ENCODE peak calls at places on chromosomes 2 and 18, in four cellular contexts. Z, C, G and P are unnamed samples.

GRCh38 chr2:125168442-125168841 is 1143.4 kb downstream of the CNTNAP5 start:
- DNase-seq in Z (no peak), C (no peak), G (no peak), P (no peak)

GRCh38 chr2:12009323-12009905 is 263.0 kb downstream of the LPIN1 start:
- DNase-seq in Z (no peak), C (no peak), G (no peak), P (no peak)

GRCh38 chr2:106644623-106645022 is 157.5 kb downstream of the CD8B2 start:
- DNase-seq in Z (no peak), C (no peak), G (no peak), P (no peak)

GRCh38 chr2:217539126-217539525 is 463.7 kb downstream of the TNS1 start:
- DNase-seq in Z (no peak), C (no peak), G (no peak), P (no peak)

GRCh38 chr2:205776139-205776538 is 93.8 kb downstream of the NRP2 start:
- DNase-seq in Z (peak; percentile 6), C (peak; percentile 80), G (no peak), P (peak; percentile 32)

GRCh38 chr2:102005989-102006885 is 14.5 kb downstream of the IL1R2 start:
- DNase-seq in Z (no peak), C (no peak), G (no peak), P (peak; percentile 63)

GRCh38 chr2:71926098-71926466 is 221.6 kb downstream of the CYP26B1 start:
- DNase-seq in Z (no peak), C (no peak), G (no peak), P (no peak)

GRCh38 chr2:60531638-60532216 is 21.7 kb downstream of the BCL11A start:
- DNase-seq in Z (no peak), C (no peak), G (no peak), P (no peak)

GRCh38 chr18:55195863-55196262 is 236.6 kb upstream of the CCDC68 start:
- DNase-seq in Z (no peak), C (no peak), G (no peak), P (no peak)

GRCh38 chr2:239312081-239312501 is 88.7 kb downstream of the HDAC4 start:
- DNase-seq in Z (no peak), C (peak; percentile 53), G (no peak), P (no peak)

GRCh38 chr2:73888388-73888787 is 4.4 kb upstream of the ACTG2 start:
- DNase-seq in Z (no peak), C (no peak), G (no peak), P (no peak)

GRCh38 chr2:9463698-9464034 is 10.7 kb upstream of the IAH1 start:
- DNase-seq in Z (no peak), C (no peak), G (no peak), P (peak; percentile 34)

GRCh38 chr2:200747668-200748618 is 63.8 kb upstream of the BZW1 start:
- DNase-seq in Z (no peak), C (no peak), G (no peak), P (peak; percentile 83)

GRCh38 chr2:117359266-117359970 is 455.1 kb upstream of the DDX18 start:
- DNase-seq in Z (no peak), C (no peak), G (no peak), P (no peak)

GRCh38 chr18:8966819-8967218 is 135.7 kb upstream of the NDUFV2 start:
- DNase-seq in Z (no peak), C (no peak), G (no peak), P (no peak)

GRCh38 chr2:84286878-84287277 is 172.2 kb downstream of the SUCLG1 start:
- DNase-seq in Z (no peak), C (no peak), G (no peak), P (no peak)